ENCODE peak calls at places on chromosomes 16 and 17, in four cellular contexts. D is hepatocyte, C is mammary epithelial cell, U is neural progenitor cell. I is an unnamed sample.

GRCh38 chr16:31277659-31278260 is 18.0 kb downstream of the ITGAM start:
- DNase-seq in D (no peak), C (no peak), U (no peak), I (no peak)

GRCh38 chr17:57949649-57950048 is 5.6 kb downstream of the CUEDC1 start:
- DNase-seq in D (no peak), C (peak), U (no peak), I (no peak)

GRCh38 chr16:80466024-80466986 is 74.5 kb upstream of the DYNLRB2 start:
- DNase-seq in D (peak), C (peak), U (peak), I (peak)

GRCh38 chr17:77770331-77771105 is 188.0 kb upstream of the TNRC6C start:
- DNase-seq in D (no peak), C (peak), U (no peak), I (no peak)

GRCh38 chr16:34054137-34054536 is 594.7 kb downstream of the TP53TG3F start:
- DNase-seq in D (no peak), C (no peak), U (no peak), I (no peak)

GRCh38 chr17:17102176-17102575 is 59.9 kb downstream of the MPRIP start:
- DNase-seq in D (no peak), C (no peak), U (no peak), I (no peak)

GRCh38 chr16:56953006-56953405 is 8.7 kb upstream of the CETP start:
- DNase-seq in D (no peak), C (no peak), U (no peak), I (no peak)

GRCh38 chr16:35737076-35737475 is 2277.7 kb downstream of the TP53TG3F start:
- DNase-seq in D (no peak), C (no peak), U (no peak), I (no peak)

GRCh38 chr16:24685539-24686432 is 43.7 kb upstream of the TNRC6A start:
- DNase-seq in D (peak), C (peak), U (peak), I (no peak)

GRCh38 chr16:2692948-2693651 is 10.8 kb downstream of the KCTD5 start:
- DNase-seq in D (no peak), C (no peak), U (peak), I (no peak)

DNA sequence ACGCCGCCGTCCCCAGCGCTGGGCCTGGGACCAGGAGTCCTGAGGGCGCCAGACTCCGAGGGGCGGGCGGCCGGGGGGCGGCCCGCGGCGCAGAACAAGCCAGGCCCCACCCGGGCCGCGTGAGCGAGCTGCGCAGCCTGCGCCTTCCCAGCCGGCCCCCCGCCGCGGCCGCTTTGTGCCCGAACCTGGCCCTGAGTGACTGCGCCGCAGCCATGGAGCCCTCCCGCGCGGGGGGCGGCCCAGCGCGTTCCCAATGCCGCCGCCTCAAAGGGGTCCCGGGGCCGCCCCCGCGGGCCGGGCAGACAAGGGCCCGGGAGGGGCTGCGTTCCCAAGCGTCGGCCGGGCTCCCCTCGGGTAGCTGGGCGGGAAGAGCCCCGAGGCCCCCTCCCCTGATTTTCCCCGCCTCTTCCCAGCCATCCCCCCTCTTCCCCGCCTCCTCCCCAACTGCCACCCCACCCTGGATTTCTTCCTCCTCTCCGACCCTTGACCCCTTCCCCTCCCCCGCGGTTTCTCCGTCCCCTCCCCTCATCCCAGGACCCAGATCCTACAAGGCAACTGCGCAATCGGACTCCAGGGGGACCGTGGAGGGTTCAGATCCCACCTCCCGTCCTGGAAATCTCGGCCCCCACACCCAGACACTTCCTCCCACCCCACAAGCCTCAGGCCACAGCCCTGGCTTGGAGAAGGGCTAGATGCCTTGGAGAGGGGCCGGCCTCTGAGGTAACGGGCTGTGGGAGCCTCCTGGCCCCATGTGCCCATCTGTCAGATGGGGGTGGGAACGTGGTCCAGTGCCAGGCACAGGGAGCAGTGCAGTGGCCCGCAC is 17.1 kb downstream of the ZNF423 start:
- DNase-seq in D (peak), C (no peak), U (peak), I (no peak)
- TF ChIP-seq EZH2 in D (no peak), C (no peak), U (no peak), I (no peak)

GRCh38 chr17:74387365-74388218 is 20.3 kb downstream of the GPR142 start:
- DNase-seq in D (no peak), C (no peak), U (no peak), I (no peak)
- TF ChIP-seq CTCF in D (no peak), C (no peak), U (peak), I (no peak)

DNA sequence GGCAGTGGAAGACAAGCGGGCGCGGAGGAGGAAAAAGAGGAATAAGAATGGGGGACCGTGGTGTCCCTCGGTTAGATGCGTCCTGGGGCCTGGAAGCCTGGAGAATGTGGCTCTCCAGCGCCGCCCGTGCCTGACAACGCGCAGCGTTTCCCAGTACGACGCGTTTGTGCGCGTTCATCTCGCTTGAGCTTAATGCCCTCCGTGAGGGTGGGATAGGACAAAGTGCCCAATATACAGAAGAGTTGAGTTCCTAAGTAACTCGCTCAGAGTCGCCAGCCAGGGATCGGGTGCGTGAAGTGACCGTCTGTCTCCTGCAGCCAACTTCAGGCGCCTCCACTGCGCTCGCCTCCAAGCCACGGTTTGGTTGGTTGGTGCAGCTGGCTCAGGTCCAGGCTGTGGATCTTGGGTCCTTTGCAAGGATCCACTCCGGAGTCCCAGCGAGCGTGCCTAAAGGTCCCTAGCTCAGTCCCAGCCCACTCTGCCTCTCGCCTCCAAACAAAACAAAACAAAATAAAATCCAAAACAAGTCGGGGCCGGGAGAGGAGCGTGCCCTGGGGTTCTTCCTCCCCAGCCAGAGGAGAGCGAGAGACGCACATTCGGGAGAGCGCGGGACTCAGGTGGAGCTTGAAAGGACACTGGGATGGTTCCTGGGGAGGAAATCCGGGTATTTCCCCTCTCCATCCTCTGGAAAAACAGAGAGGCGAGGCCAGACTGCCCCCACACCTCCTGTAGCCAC is 951 bp downstream of the GALR2 start:
- DNase-seq in D (no peak), C (peak), U (peak), I (no peak)
- TF ChIP-seq EZH2 in D (no peak), C (peak), U (no peak), I (no peak)

DNA sequence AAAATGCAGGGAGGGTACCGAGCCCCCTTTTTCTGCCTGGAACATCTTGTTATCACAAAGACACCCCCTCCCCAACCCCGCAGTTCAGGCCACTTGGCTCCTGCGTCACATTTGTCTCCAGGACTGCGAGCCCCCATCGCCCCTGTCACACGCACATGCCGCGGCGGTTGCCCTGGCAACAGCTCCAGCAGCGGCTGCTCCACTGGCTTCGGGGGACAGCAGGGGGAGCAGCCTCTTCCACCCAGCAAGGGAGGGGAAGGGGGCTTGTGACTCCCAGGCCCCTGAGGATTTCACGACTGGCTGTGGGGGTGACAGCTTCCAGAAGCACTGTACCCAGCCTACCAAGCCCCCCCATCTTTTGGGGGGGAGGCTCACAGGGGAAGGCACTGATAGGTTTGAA is 2.6 kb downstream of the BAIAP3 start:
- DNase-seq in D (no peak), C (no peak), U (peak), I (no peak)
- TF ChIP-seq CTCF in D (no peak), C (no peak), U (peak), I (no peak)

GRCh38 chr17:48621410-48622387 is 4.5 kb downstream of the HOXB9 start:
- DNase-seq in D (no peak), C (no peak), U (no peak), I (no peak)
- TF ChIP-seq EZH2 in D (peak), C (peak), U (peak), I (no peak)

DNA sequence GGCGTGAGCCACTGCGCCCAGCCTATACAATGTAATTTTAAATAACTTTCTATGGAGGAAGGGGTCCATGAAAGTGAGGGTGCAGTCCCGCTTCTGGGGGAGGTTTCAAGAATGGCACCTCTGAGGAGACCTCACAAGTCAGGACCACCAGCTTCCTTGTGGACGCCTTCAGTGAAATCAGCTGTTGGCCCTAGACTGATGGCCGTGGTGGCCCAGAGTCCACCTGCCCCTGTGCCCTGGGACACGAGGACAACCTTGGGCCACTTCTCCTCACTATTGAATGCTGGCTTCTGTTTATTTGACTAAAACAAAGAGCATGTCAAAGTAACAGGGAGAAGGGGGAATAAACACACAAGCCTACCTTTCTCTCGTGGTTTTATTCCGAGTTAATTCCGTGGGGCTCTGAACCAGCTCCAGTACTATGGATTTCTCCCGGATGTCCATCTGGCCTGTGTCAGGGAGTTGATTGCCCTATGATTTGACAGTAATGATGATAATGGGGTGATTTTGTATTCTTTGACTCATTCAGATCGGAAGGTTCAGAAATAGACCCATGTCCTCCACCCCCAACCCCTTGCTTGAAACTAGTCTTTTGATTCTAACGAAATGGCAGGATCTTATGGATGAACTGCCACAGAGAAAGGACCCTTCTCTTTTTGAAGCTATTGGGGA is 8.6 kb upstream of the CBX4 start:
- DNase-seq in D (no peak), C (no peak), U (no peak), I (no peak)
- TF ChIP-seq CTCF in D (no peak), C (no peak), U (no peak), I (no peak)

GRCh38 chr16:49700222-49700927 is 155.5 kb downstream of the ZNF423 start:
- DNase-seq in D (peak), C (no peak), U (peak), I (no peak)
- TF ChIP-seq EZH2 in D (no peak), C (no peak), U (no peak), I (no peak)

DNA sequence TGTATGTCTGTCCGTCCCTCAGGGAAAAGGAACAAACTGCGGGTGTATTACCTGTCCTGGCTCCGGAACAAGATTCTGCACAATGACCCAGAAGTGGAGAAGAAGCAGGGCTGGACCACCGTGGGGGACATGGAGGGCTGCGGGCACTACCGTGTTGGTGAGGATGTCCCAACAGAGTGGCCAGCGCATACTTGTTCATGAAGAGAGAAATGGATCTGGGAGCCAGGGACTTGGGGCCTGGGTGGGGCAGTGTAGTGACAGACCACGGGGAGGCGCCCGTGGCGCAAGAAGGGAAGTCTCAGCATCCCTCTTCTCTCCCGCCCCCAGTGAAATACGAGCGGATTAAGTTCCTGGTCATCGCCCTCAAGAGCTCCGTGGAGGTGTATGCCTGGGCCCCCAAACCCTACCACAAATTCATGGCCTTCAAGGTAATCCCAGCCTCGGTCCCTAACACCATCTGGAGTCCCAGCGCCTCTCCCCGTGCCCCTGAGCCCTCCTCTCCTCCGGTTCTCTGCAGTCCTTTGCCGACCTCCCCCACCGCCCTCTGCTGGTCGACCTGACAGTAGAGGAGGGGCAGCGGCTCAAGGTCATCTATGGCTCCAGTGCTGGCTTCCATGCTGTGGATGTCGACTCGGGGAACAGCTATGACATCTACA is 3.5 kb upstream of the C17orf107 start:
- DNase-seq in D (no peak), C (no peak), U (peak), I (no peak)
- TF ChIP-seq CTCF in D (no peak), C (peak), U (peak), I (no peak)

I was measured in PC-9.